ENCODE peak calls at places on chromosomes 6 and 20, in ten cellular contexts. D is CD8-positive, alpha-beta memory T cell; F is endothelial cell of umbilical vein; S is fibroblast of lung; E is astrocyte; N is effector memory CD4-positive, alpha-beta T cell; C is heart right ventricle; U is left ventricle myocardium inferior; Z is heart left ventricle; G is CD8-positive, alpha-beta T cell. O is an unnamed sample. For H3K4me1 and H3K36me3, the result is how much of the 10 kb centered on the place peaks cover.

GRCh38 chr6:169851641-169852503 is 100.5 kb downstream of the ERMARD start:
- DNase-seq in N (no peak), S (no peak), E (peak), F (peak), C (no peak), Z (peak), U (no peak), G (no peak), D (no peak), O (peak)

GRCh38 chr6:146598785-146599405 is at the start of gene ADGB:
- DNase-seq in U (peak), D (no peak), E (peak), S (peak), Z (peak), C (peak), G (no peak), F (peak), N (no peak), O (peak)

GRCh38 chr6:44001318-44001868 is 125.9 kb downstream of the MRPL14 start:
- DNase-seq in G (no peak), Z (no peak), S (peak), D (no peak), N (no peak), E (no peak), C (no peak), F (peak), U (no peak), O (peak)

GRCh38 chr6:148611213-148611612 is 135.6 kb upstream of the UST start:
- DNase-seq in S (peak), U (peak), E (peak), G (no peak), C (peak), N (no peak), F (no peak), Z (peak), D (no peak), O (no peak)

GRCh38 chr6:95248501-95248900 is 328.8 kb upstream of the MANEA start:
- DNase-seq in S (peak), E (no peak), Z (no peak), U (no peak), C (no peak), G (no peak), N (no peak), D (no peak), F (no peak), O (no peak)

GRCh38 chr6:131657630-131658111 is 20.6 kb downstream of the ENPP3 start:
- DNase-seq in U (no peak), S (no peak), N (no peak), Z (no peak), C (no peak), D (no peak), E (peak), G (no peak), F (no peak), O (no peak)

GRCh38 chr6:110366241-110366640 is 8.1 kb upstream of the METTL24 start:
- DNase-seq in C (no peak), S (no peak), E (no peak), F (no peak), N (no peak), Z (no peak), G (no peak), U (no peak), D (peak), O (no peak)

GRCh38 chr6:1739220-1739619 is 129.5 kb downstream of the FOXC1 start:
- DNase-seq in F (no peak), D (no peak), Z (no peak), S (no peak), C (no peak), U (no peak), G (no peak), N (no peak), E (no peak), O (no peak)

GRCh38 chr6:22804620-22805271 is 235.4 kb downstream of the HDGFL1 start:
- DNase-seq in F (no peak), Z (no peak), S (peak), E (no peak), D (no peak), U (no peak), G (no peak), C (no peak), N (no peak), O (no peak)

GRCh38 chr6:99471638-99472037 is 43.6 kb downstream of the USP45 start:
- DNase-seq in G (no peak), F (no peak), D (no peak), S (no peak), N (no peak), Z (no peak), E (no peak), U (no peak), C (no peak), O (peak)

GRCh38 chr6:153976921-153977693 is 61.9 kb upstream of the OPRM1 start:
- DNase-seq in C (no peak), Z (no peak), F (no peak), D (no peak), U (no peak), E (peak), G (no peak), S (peak), N (no peak), O (no peak)

GRCh38 chr6:81769834-81770233 is 17.4 kb upstream of the TENT5A start:
- DNase-seq in Z (no peak), N (no peak), S (no peak), F (no peak), U (no peak), D (no peak), G (no peak), C (no peak), E (peak), O (no peak)

GRCh38 chr20:22559711-22560305 is 24.6 kb downstream of the FOXA2 start:
- DNase-seq in U (no peak), G (no peak), C (no peak), E (no peak), D (no peak), Z (no peak), N (no peak), F (no peak), S (no peak), O (no peak)

GRCh38 chr6:121522265-121522664 is 86.8 kb downstream of the GJA1 start:
- DNase-seq in G (no peak), S (peak), F (peak), U (no peak), C (no peak), Z (no peak), E (peak), N (no peak), D (no peak), O (no peak)

GRCh38 chr6:102571236-102571908 is 1177.9 kb downstream of the GRIK2 start:
- DNase-seq in N (no peak), S (no peak), E (no peak), C (no peak), G (no peak), Z (no peak), D (no peak), F (no peak), U (no peak), O (no peak)

GRCh38 chr20:57397693-57398108 is 6.5 kb downstream of the RBM38 start:
- DNase-seq in N (peak), S (no peak), F (no peak), U (peak), Z (peak), G (peak), C (no peak), D (peak), E (no peak), O (peak)

GRCh38 chr20:57396638-57397003 is 5.4 kb downstream of the RBM38 start:
- DNase-seq in Z (peak), N (no peak), F (no peak), E (no peak), G (no peak), S (no peak), C (no peak), U (no peak), D (peak), O (peak)

GRCh38 chr20:57398231-57398821 is 7.1 kb downstream of the RBM38 start:
- DNase-seq in D (peak), U (peak), Z (peak), F (no peak), N (peak), E (no peak), C (peak), G (peak), S (no peak), O (peak)

GRCh38 chr20:57396212-57396611 is 5.0 kb downstream of the RBM38 start:
- DNase-seq in S (no peak), F (no peak), N (no peak), C (no peak), U (peak), G (no peak), Z (peak), E (no peak), D (peak), O (peak)

GRCh38 chr20:57397004-57397692 is 6.0 kb downstream of the RBM38 start:
- DNase-seq in D (no peak), F (no peak), Z (peak), G (no peak), N (no peak), E (peak), U (peak), S (no peak), C (no peak), O (peak)
- H3K4me1 ChIP-seq in D (half or more), F (under half), Z (half or more), G (half or more), N (half or more), E (under half), U (half or more), S (under half), C (half or more), O (under half)

GRCh38 chr20:56395166-56395565 is 2.7 kb downstream of the CSTF1 start:
- DNase-seq in S (no peak), C (no peak), N (no peak), U (no peak), Z (no peak), E (no peak), F (no peak), G (no peak), D (no peak), O (no peak)
- H3K36me3 ChIP-seq in S (under half), C (under half), N (under half), U (under half), Z (under half), E (under half), F (under half), G (under half), D (under half), O (under half)

GRCh38 chr6:158764188-158764849 is 54.8 kb downstream of the EZR start:
- DNase-seq in D (no peak), U (no peak), F (no peak), N (no peak), Z (no peak), E (no peak), G (no peak), S (no peak), C (no peak), O (peak)
- H3K4me1 ChIP-seq in D (under half), U (under half), F (under half), N (under half), Z (under half), E (under half), G (under half), S (under half), C (under half), O (under half)

GRCh38 chr20:62854121-62854520 is 7.5 kb downstream of the TCFL5 start:
- DNase-seq in C (no peak), F (no peak), N (no peak), E (no peak), S (no peak), G (no peak), Z (no peak), D (no peak), U (no peak), O (peak)

GRCh38 chr20:62852841-62853240 is 8.8 kb downstream of the TCFL5 start:
- DNase-seq in N (no peak), U (no peak), S (no peak), D (no peak), Z (no peak), G (no peak), E (no peak), F (no peak), C (no peak), O (no peak)

GRCh38 chr20:62852196-62852595 is 9.4 kb downstream of the TCFL5 start:
- DNase-seq in D (no peak), F (no peak), C (no peak), S (no peak), Z (no peak), E (no peak), G (no peak), N (no peak), U (no peak), O (no peak)

GRCh38 chr20:62856931-62857619 is 4.5 kb downstream of the TCFL5 start:
- DNase-seq in U (no peak), E (no peak), Z (no peak), C (no peak), S (no peak), F (no peak), N (no peak), D (no peak), G (no peak), O (peak)

GRCh38 chr20:62855120-62855519 is 6.5 kb downstream of the TCFL5 start:
- DNase-seq in N (no peak), Z (no peak), C (no peak), U (no peak), D (no peak), E (no peak), S (no peak), F (no peak), G (no peak), O (no peak)
- H3K36me3 ChIP-seq in N (under half), Z (under half), C (under half), U (under half), D (under half), E (under half), S (under half), F (under half), G (under half), O (under half)

GRCh38 chr6:2793491-2794151 is 28.4 kb downstream of the WRNIP1 start:
- DNase-seq in Z (no peak), S (no peak), N (no peak), E (peak), U (no peak), C (no peak), F (no peak), D (no peak), G (no peak), O (no peak)
- H3K4me1 ChIP-seq in Z (under half), S (under half), N (under half), E (under half), U (under half), C (under half), F (under half), D (under half), G (under half), O (under half)

DNA sequence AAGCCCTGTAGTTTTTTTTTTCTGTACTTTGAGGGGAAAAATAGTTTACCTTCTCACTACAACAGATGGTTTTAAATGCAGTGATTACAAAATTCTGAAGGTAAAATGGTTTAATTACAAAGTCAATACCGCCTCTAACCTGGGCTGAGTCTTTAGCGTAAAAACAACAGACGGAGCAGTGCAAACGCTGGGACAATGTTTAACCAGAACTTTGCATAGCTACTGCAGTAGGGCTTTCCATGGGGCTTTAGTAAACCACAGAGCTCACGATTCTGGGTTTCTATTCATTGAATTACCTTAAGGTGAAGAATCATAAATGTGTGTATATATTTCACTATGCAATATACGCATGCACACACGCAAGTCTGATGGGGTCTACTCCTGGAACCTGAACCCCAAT is 77.9 kb downstream of the RFX6 start:
- DNase-seq in F (no peak), N (no peak), C (no peak), S (no peak), G (no peak), D (no peak), U (no peak), Z (no peak), E (no peak), O (no peak)
- H3K36me3 ChIP-seq in F (under half), N (under half), C (under half), S (under half), G (under half), D (under half), U (under half), Z (under half), E (under half), O (under half)

O was measured in osteoblast.